ENCODE peak calls at places on chromosomes 4 and X, in four cellular contexts. One of them, this sample, is unnamed.

GRCh38 chr4:62914758-62915157 is 1494.5 kb downstream of the TECRL start:
- DNase-seq in HepG2: no peak
- DNase-seq in K562: no peak
- DNase-seq in GM12878: no peak
- DNase-seq in this sample: no peak

GRCh38 chr4:146981651-146982050 is 36.0 kb upstream of the TTC29 start:
- DNase-seq in GM12878: no peak
- DNase-seq in K562: no peak
- DNase-seq in HepG2: no peak
- DNase-seq in this sample: no peak

GRCh38 chrX:79715448-79715847 is 299.1 kb upstream of the TBX22 start:
- DNase-seq in HepG2: no peak
- DNase-seq in K562: no peak
- DNase-seq in GM12878: no peak
- DNase-seq in this sample: no peak

GRCh38 chr4:88211473-88212252 is 53.2 kb upstream of the ABCG2 start:
- DNase-seq in HepG2: peak
- DNase-seq in K562: peak
- DNase-seq in GM12878: no peak
- DNase-seq in this sample: peak

GRCh38 chr4:106502106-106502699 is 133.6 kb upstream of the GIMD1 start:
- DNase-seq in HepG2: peak
- DNase-seq in GM12878: no peak
- DNase-seq in K562: peak
- DNase-seq in this sample: peak

GRCh38 chrX:38805294-38806053 is 4.2 kb downstream of the MID1IP1 start:
- DNase-seq in K562: peak
- DNase-seq in HepG2: peak
- DNase-seq in GM12878: no peak
- DNase-seq in this sample: no peak

GRCh38 chr4:955931-956381 is 17.4 kb downstream of the DGKQ start:
- DNase-seq in HepG2: no peak
- DNase-seq in K562: no peak
- DNase-seq in GM12878: no peak
- DNase-seq in this sample: no peak

GRCh38 chrX:112164420-112164819 is 81.8 kb upstream of the TRPC5 start:
- DNase-seq in HepG2: no peak
- DNase-seq in GM12878: no peak
- DNase-seq in K562: no peak
- DNase-seq in this sample: no peak

GRCh38 chrX:41600266-41600665 is 88.5 kb upstream of the GPR34 start:
- DNase-seq in HepG2: no peak
- DNase-seq in GM12878: no peak
- DNase-seq in K562: no peak
- DNase-seq in this sample: no peak

GRCh38 chrX:7926501-7926900 is 712 bp downstream of the PNPLA4 start:
- DNase-seq in GM12878: no peak
- DNase-seq in HepG2: no peak
- DNase-seq in K562: no peak
- DNase-seq in this sample: no peak

GRCh38 chr4:180521181-180521580 is 1722.0 kb upstream of the TENM3 start:
- DNase-seq in GM12878: no peak
- DNase-seq in K562: no peak
- DNase-seq in HepG2: no peak
- DNase-seq in this sample: no peak

GRCh38 chr4:70681730-70682129 is 6.6 kb upstream of the UTP3 start:
- DNase-seq in HepG2: no peak
- DNase-seq in GM12878: no peak
- DNase-seq in K562: no peak
- DNase-seq in this sample: no peak

GRCh38 chrX:49155900-49156837 is 6.4 kb upstream of the MAGIX start:
- DNase-seq in HepG2: no peak
- DNase-seq in K562: peak
- DNase-seq in GM12878: no peak
- DNase-seq in this sample: peak

GRCh38 chr4:118034061-118034785 is at the start of gene NDST3:
- DNase-seq in K562: no peak
- DNase-seq in HepG2: peak
- DNase-seq in GM12878: no peak
- DNase-seq in this sample: peak

GRCh38 chrX:15214614-15215013 is 55.3 kb downstream of the ASB9 start:
- DNase-seq in K562: no peak
- DNase-seq in GM12878: no peak
- DNase-seq in HepG2: no peak
- DNase-seq in this sample: no peak

GRCh38 chrX:136055651-136056221 is 70.5 kb downstream of the SLC9A6 start:
- DNase-seq in HepG2: no peak
- DNase-seq in K562: no peak
- DNase-seq in GM12878: no peak
- DNase-seq in this sample: no peak

GRCh38 chr4:83561381-83561780 is 25.5 kb downstream of the GPAT3 start:
- DNase-seq in GM12878: no peak
- DNase-seq in HepG2: peak
- DNase-seq in K562: no peak
- DNase-seq in this sample: peak

GRCh38 chr4:90095000-90095399 is 32.2 kb upstream of the CCSER1 start:
- DNase-seq in HepG2: no peak
- DNase-seq in GM12878: no peak
- DNase-seq in K562: no peak
- DNase-seq in this sample: no peak

GRCh38 chr4:108466936-108467902 is 153.2 kb upstream of the RPL34 start:
- DNase-seq in GM12878: peak
- DNase-seq in K562: no peak
- DNase-seq in HepG2: no peak
- DNase-seq in this sample: peak

GRCh38 chr4:174156239-174156826 is 127.1 kb downstream of the FBXO8 start:
- DNase-seq in K562: peak
- DNase-seq in GM12878: peak
- DNase-seq in HepG2: peak
- DNase-seq in this sample: peak

GRCh38 chr4:81346719-81347118 is 125.0 kb downstream of the RASGEF1B start:
- DNase-seq in GM12878: no peak
- DNase-seq in K562: no peak
- DNase-seq in HepG2: no peak
- DNase-seq in this sample: no peak

GRCh38 chrX:123138473-123138872 is 45.6 kb upstream of the GRIA3 start:
- DNase-seq in K562: no peak
- DNase-seq in GM12878: no peak
- DNase-seq in HepG2: no peak
- DNase-seq in this sample: no peak

GRCh38 chr4:81625422-81626417 is 154.0 kb upstream of the RASGEF1B start:
- DNase-seq in HepG2: no peak
- DNase-seq in K562: no peak
- DNase-seq in GM12878: no peak
- DNase-seq in this sample: no peak

GRCh38 chrX:1134156-1134555 is 78.3 kb downstream of the CRLF2 start:
- DNase-seq in GM12878: no peak
- DNase-seq in K562: no peak
- DNase-seq in HepG2: no peak
- DNase-seq in this sample: no peak

GRCh38 chr4:1602621-1603412 is 81.3 kb downstream of the FAM53A start:
- DNase-seq in HepG2: no peak
- DNase-seq in GM12878: no peak
- DNase-seq in K562: no peak
- DNase-seq in this sample: no peak

GRCh38 chr4:133151301-133151680 is 2.2 kb downstream of the PCDH10 start:
- DNase-seq in GM12878: no peak
- DNase-seq in K562: no peak
- DNase-seq in HepG2: no peak
- DNase-seq in this sample: no peak

GRCh38 chr4:162683659-162684370 is 482.9 kb downstream of the NAF1 start:
- DNase-seq in K562: no peak
- DNase-seq in GM12878: no peak
- DNase-seq in HepG2: peak
- DNase-seq in this sample: no peak

GRCh38 chr4:39032218-39033085 is at the start of gene TMEM156:
- DNase-seq in GM12878: peak
- DNase-seq in K562: no peak
- DNase-seq in HepG2: peak
- DNase-seq in this sample: no peak

GRCh38 chrX:150036181-150036580 is 97.9 kb upstream of the EOLA2 start:
- DNase-seq in HepG2: peak
- DNase-seq in GM12878: no peak
- DNase-seq in K562: no peak
- DNase-seq in this sample: no peak

GRCh38 chr4:134243742-134244713 is 42.4 kb upstream of the PABPC4L start:
- DNase-seq in HepG2: no peak
- DNase-seq in K562: no peak
- DNase-seq in GM12878: no peak
- DNase-seq in this sample: no peak

GRCh38 chr4:36227913-36228312 is 16.4 kb downstream of the ARAP2 start:
- DNase-seq in HepG2: no peak
- DNase-seq in GM12878: no peak
- DNase-seq in K562: no peak
- DNase-seq in this sample: no peak

GRCh38 chr4:177441061-177441802 is 1.0 kb downstream of the AGA start:
- DNase-seq in HepG2: peak
- DNase-seq in K562: peak
- DNase-seq in GM12878: peak
- DNase-seq in this sample: no peak

GRCh38 chr4:177446571-177446970 is 4.3 kb upstream of the AGA start:
- DNase-seq in K562: no peak
- DNase-seq in GM12878: no peak
- DNase-seq in HepG2: no peak
- DNase-seq in this sample: no peak

GRCh38 chr4:177444911-177445736 is 2.9 kb upstream of the AGA start:
- DNase-seq in K562: no peak
- DNase-seq in HepG2: no peak
- DNase-seq in GM12878: no peak
- DNase-seq in this sample: no peak

GRCh38 chr4:177442623-177443155 is 452 bp upstream of the AGA start:
- DNase-seq in HepG2: peak
- DNase-seq in GM12878: peak
- DNase-seq in K562: no peak
- DNase-seq in this sample: no peak

GRCh38 chr4:177441803-177442622 is at the start of gene AGA:
- DNase-seq in K562: peak
- DNase-seq in GM12878: peak
- DNase-seq in HepG2: peak
- DNase-seq in this sample: peak
- TF ChIP-seq POLR2A in K562: peak
- TF ChIP-seq POLR2A in GM12878: peak
- TF ChIP-seq POLR2A in HepG2: peak
- TF ChIP-seq POLR2A in this sample: peak

DNA sequence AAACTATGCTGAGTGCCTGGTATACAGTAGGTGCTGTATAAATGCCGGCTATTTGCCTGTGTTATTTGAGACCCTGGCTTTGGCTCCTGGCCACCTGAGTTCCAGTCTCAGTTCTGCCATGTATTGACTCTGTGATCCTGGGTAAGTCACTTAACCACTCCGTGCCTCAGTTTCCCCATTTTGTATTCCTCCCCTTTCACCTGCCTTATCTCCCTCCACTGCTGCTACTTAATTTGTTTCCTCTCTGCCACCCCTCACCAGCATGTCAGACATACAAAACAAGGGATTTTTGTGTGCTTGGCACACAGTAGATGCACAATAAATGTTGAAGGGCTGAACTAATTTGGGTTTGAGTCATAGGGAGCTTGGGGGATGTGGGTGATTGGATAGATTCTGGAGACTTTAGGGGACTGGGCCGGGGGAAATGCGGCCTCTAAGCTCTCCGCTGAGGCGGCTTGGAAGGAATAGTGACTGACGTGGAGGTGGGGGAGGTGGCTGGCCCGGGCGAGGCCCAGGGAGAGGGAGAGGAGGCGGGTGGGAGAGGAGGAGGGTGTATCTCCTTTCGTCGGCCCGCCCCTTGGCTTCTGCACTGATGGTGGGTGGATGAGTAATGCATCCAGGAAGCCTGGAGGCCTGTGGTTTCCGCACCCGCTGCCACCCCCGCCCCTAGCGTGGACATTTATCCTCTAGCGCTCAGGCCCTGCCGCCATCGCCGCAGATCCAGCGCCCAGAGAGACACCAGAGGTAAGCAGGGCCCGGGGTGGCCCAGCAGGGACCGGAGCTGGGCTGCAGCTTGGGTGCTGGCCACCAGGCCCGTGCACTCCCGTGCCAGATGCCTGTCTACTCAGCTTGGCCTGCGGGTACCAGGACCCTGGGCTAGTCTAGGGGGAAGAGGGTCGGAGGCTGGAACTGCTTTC is at the start of gene TIMP1:
- DNase-seq in K562: peak
- DNase-seq in HepG2: peak
- DNase-seq in GM12878: peak
- DNase-seq in this sample: peak
- TF ChIP-seq SP1 in K562: peak
- TF ChIP-seq SP1 in HepG2: no peak
- TF ChIP-seq SP1 in GM12878: peak
- TF ChIP-seq SP1 in this sample: no peak

GRCh38 chr4:48902266-48902665 is 4.3 kb downstream of the OCIAD2 start:
- DNase-seq in HepG2: no peak
- DNase-seq in GM12878: no peak
- DNase-seq in K562: no peak
- DNase-seq in this sample: no peak

GRCh38 chr4:48904541-48905142 is 1.9 kb downstream of the OCIAD2 start:
- DNase-seq in HepG2: no peak
- DNase-seq in K562: no peak
- DNase-seq in GM12878: no peak
- DNase-seq in this sample: no peak

GRCh38 chr4:48905363-48906015 is 1.1 kb downstream of the OCIAD2 start:
- DNase-seq in HepG2: peak
- DNase-seq in K562: peak
- DNase-seq in GM12878: no peak
- DNase-seq in this sample: no peak

GRCh38 chr4:48906283-48907173 is at the start of gene OCIAD2:
- DNase-seq in GM12878: peak
- DNase-seq in K562: no peak
- DNase-seq in HepG2: no peak
- DNase-seq in this sample: peak

DNA sequence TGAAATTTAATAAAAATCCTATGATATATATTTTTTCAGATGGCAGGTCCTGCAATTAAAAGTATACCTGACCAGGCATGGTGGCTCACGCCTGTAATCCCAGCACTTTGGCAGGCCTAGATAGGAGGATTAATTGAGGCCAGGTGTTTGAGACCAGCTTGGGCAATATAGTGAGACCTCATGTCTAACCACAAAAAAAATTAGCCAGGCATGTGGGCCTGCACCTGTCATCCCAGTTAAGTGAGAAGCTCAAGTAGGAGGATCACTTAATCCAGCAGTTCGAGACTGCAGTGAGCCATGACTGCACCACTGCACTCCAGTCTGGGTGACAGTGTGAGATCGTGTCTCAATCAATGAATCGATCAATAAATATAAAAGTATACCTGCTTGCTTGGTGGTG is 2.5 kb downstream of the OCIAD2 start:
- DNase-seq in K562: no peak
- DNase-seq in HepG2: no peak
- DNase-seq in GM12878: no peak
- DNase-seq in this sample: no peak
- TF ChIP-seq POLR2A in K562: no peak
- TF ChIP-seq POLR2A in HepG2: no peak
- TF ChIP-seq POLR2A in GM12878: no peak
- TF ChIP-seq POLR2A in this sample: no peak

GRCh38 chr4:140252144-140252741 is 98.3 kb upstream of the MAML3 start:
- DNase-seq in K562: no peak
- DNase-seq in HepG2: no peak
- DNase-seq in GM12878: no peak
- DNase-seq in this sample: no peak
- TF ChIP-seq SP1 in K562: no peak
- TF ChIP-seq SP1 in HepG2: no peak
- TF ChIP-seq SP1 in GM12878: no peak
- TF ChIP-seq SP1 in this sample: no peak

This sample was measured in HCT116.